ENCODE peak calls at places on chromosomes 3 and 15, in four cellular contexts. B is activated naive CD4-positive, alpha-beta T cell treated with anti-CD3 and anti-CD28 coated beads, Interleukin-2, amount 10 ng/mL, durations not matched to agents 7 days and 5 days; Z is AG10803; X is LHCN-M2. T is an unnamed sample.

GRCh38 chr3:187858711-187859110 is 113.4 kb upstream of the BCL6 start:
- DNase-seq in B (no peak), Z (no peak), X (no peak), T (no peak)

GRCh38 chr15:74419432-74419831 is 14.3 kb downstream of the SEMA7A start:
- DNase-seq in B (no peak), Z (no peak), X (no peak), T (no peak)

GRCh38 chr3:141392018-141392370 is 23.7 kb downstream of the ZBTB38 start:
- DNase-seq in B (no peak), Z (no peak), X (no peak), T (no peak)

GRCh38 chr15:45200799-45201556 is 13.2 kb upstream of the SHF start:
- DNase-seq in B (peak; percentile 73), Z (peak; percentile 84), X (peak; percentile 82), T (peak; percentile 77)

GRCh38 chr3:124057453-124057852 is 65.5 kb upstream of the ROPN1 start:
- DNase-seq in B (no peak), Z (no peak), X (no peak), T (no peak)

GRCh38 chr15:37518436-37518835 is 416.0 kb upstream of the TMCO5A start:
- DNase-seq in B (no peak), Z (no peak), X (no peak), T (no peak)

GRCh38 chr3:186589856-186590579 is 19.5 kb downstream of the DNAJB11 start:
- DNase-seq in B (no peak), Z (peak; percentile 34), X (no peak), T (peak; percentile 41)

GRCh38 chr3:191492601-191493000 is 31.6 kb downstream of the PYDC2 start:
- DNase-seq in B (no peak), Z (no peak), X (no peak), T (no peak)

GRCh38 chr3:94291686-94292085 is 228.8 kb downstream of the NSUN3 start:
- DNase-seq in B (no peak), Z (no peak), X (peak; percentile 19), T (no peak)

GRCh38 chr3:69231929-69232437 is 109.6 kb upstream of the LMOD3 start:
- DNase-seq in B (no peak), Z (no peak), X (no peak), T (no peak)

GRCh38 chr3:13145826-13146642 is 72.8 kb upstream of the IQSEC1 start:
- DNase-seq in B (no peak), Z (no peak), X (no peak), T (no peak)

GRCh38 chr15:54273928-54274327 is 295.7 kb downstream of the UNC13C start:
- DNase-seq in B (no peak), Z (no peak), X (no peak), T (peak; percentile 12)

GRCh38 chr3:46027021-46027705 is at the start of gene XCR1:
- DNase-seq in B (no peak), Z (no peak), X (no peak), T (no peak)

GRCh38 chr3:64650096-64650622 is 37.6 kb downstream of the ADAMTS9 start:
- DNase-seq in B (no peak), Z (no peak), X (no peak), T (no peak)

GRCh38 chr15:20340931-20341661 is 200.5 kb downstream of the GOLGA6L6 start:
- DNase-seq in B (peak; percentile 47), Z (peak; percentile 21), X (no peak), T (no peak)

GRCh38 chr15:84616235-84616634 is 15.4 kb downstream of the ZSCAN2 start:
- DNase-seq in B (no peak), Z (no peak), X (no peak), T (no peak)

GRCh38 chr3:49689046-49689886 is at the start of the genes MST1 and RNF123:
- DNase-seq in B (peak; percentile 94), Z (peak; percentile 87), X (peak; percentile 85), T (peak; percentile 86)